ENCODE peak calls at places on chromosome 2, in six cellular contexts. K is nephron progenitor cell, A is GM10248, S is left kidney, M is NCI-H146, D is LoVo. I is an unnamed sample.

GRCh38 chr2:142415461-142415860 is 284.6 kb upstream of the LRP1B start:
- DNase-seq in A (no peak), S (no peak), D (peak), M (no peak), K (no peak), I (no peak)

GRCh38 chr2:233818639-233819621 is 35.4 kb downstream of the HJURP start:
- DNase-seq in K (no peak), A (no peak), M (no peak), D (no peak), S (no peak), I (no peak)

GRCh38 chr2:10035053-10035422 is 8.3 kb upstream of the KLF11 start:
- DNase-seq in D (no peak), K (no peak), S (no peak), A (no peak), M (no peak), I (no peak)

GRCh38 chr2:120441744-120442471 is 96.0 kb downstream of the INHBB start:
- DNase-seq in D (no peak), K (peak), A (no peak), M (no peak), S (peak), I (no peak)

GRCh38 chr2:172489682-172490081 is 62.3 kb downstream of the ITGA6 start:
- DNase-seq in K (no peak), D (no peak), S (no peak), M (no peak), A (no peak), I (no peak)

GRCh38 chr2:157662401-157662800 is 33.7 kb upstream of the ACVR1C start:
- DNase-seq in S (no peak), A (no peak), M (no peak), K (no peak), D (no peak), I (no peak)

GRCh38 chr2:132503621-132504200 is 87.1 kb downstream of the GPR39 start:
- DNase-seq in S (no peak), A (no peak), M (no peak), K (no peak), D (no peak), I (no peak)

GRCh38 chr2:159029936-159030335 is 61.5 kb downstream of the TANC1 start:
- DNase-seq in D (no peak), K (no peak), A (no peak), M (no peak), S (no peak), I (no peak)

GRCh38 chr2:204920776-204921175 is 375.5 kb downstream of the PARD3B start:
- DNase-seq in D (no peak), S (no peak), M (no peak), A (no peak), K (no peak), I (no peak)

GRCh38 chr2:108922141-108922915 is 66.7 kb downstream of the EDAR start:
- DNase-seq in S (no peak), K (no peak), D (no peak), M (no peak), A (no peak), I (no peak)

GRCh38 chr2:196984888-196985287 is 58.4 kb upstream of the PGAP1 start:
- DNase-seq in D (no peak), A (no peak), K (no peak), S (no peak), M (no peak), I (no peak)

GRCh38 chr2:144890828-144891227 is 370.9 kb upstream of the ZEB2 start:
- DNase-seq in D (no peak), M (peak), S (peak), K (no peak), A (no peak), I (no peak)

GRCh38 chr2:186874713-186875112 is 25.7 kb upstream of the ZSWIM2 start:
- DNase-seq in K (no peak), S (no peak), A (no peak), M (no peak), D (no peak), I (no peak)

GRCh38 chr2:144580521-144581153 is 60.7 kb upstream of the ZEB2 start:
- DNase-seq in D (no peak), S (peak), A (no peak), K (no peak), M (no peak), I (no peak)

I was measured in amniotic stem cell.